ENCODE peak calls at places on chromosomes 12 and 14, in eight cellular contexts. One of them, this sample, is unnamed.

GRCh38 chr12:94070520-94070919 is 77.9 kb upstream of the PLXNC1 start:
- DNase-seq in AG20443: no peak
- DNase-seq in cardiac muscle cell: no peak
- DNase-seq in activated effector memory CD4-positive, alpha-beta T cell treated with Interleukin-2 at 50 U/mL for 16 hours: no peak
- DNase-seq in CD4-positive, alpha-beta T cell: no peak
- DNase-seq in osteocyte: no peak
- DNase-seq in AML-193: no peak
- DNase-seq in brain microvascular endothelial cell: no peak
- DNase-seq in this sample: no peak

GRCh38 chr14:50085570-50086315 is 30.6 kb downstream of the VCPKMT start:
- DNase-seq in brain microvascular endothelial cell: peak
- DNase-seq in CD4-positive, alpha-beta T cell: no peak
- DNase-seq in cardiac muscle cell: peak
- DNase-seq in AML-193: no peak
- DNase-seq in osteocyte: peak
- DNase-seq in AG20443: peak
- DNase-seq in activated effector memory CD4-positive, alpha-beta T cell treated with Interleukin-2 at 50 U/mL for 16 hours: no peak
- DNase-seq in this sample: peak

GRCh38 chr12:3259976-3260375 is 182.8 kb downstream of the TSPAN9 start:
- DNase-seq in osteocyte: no peak
- DNase-seq in CD4-positive, alpha-beta T cell: no peak
- DNase-seq in activated effector memory CD4-positive, alpha-beta T cell treated with Interleukin-2 at 50 U/mL for 16 hours: no peak
- DNase-seq in cardiac muscle cell: no peak
- DNase-seq in AML-193: no peak
- DNase-seq in AG20443: no peak
- DNase-seq in brain microvascular endothelial cell: no peak
- DNase-seq in this sample: no peak

GRCh38 chr14:74085047-74085637 is 386 bp downstream of the LIN52 start:
- DNase-seq in cardiac muscle cell: peak
- DNase-seq in CD4-positive, alpha-beta T cell: no peak
- DNase-seq in osteocyte: no peak
- DNase-seq in AML-193: no peak
- DNase-seq in AG20443: peak
- DNase-seq in activated effector memory CD4-positive, alpha-beta T cell treated with Interleukin-2 at 50 U/mL for 16 hours: no peak
- DNase-seq in brain microvascular endothelial cell: peak
- DNase-seq in this sample: peak

GRCh38 chr14:102697125-102697900 is 79.9 kb upstream of the TRAF3 start:
- DNase-seq in osteocyte: no peak
- DNase-seq in brain microvascular endothelial cell: no peak
- DNase-seq in AML-193: no peak
- DNase-seq in cardiac muscle cell: no peak
- DNase-seq in CD4-positive, alpha-beta T cell: no peak
- DNase-seq in activated effector memory CD4-positive, alpha-beta T cell treated with Interleukin-2 at 50 U/mL for 16 hours: no peak
- DNase-seq in AG20443: no peak
- DNase-seq in this sample: no peak

GRCh38 chr12:20364501-20364900 is 3.8 kb upstream of the PDE3A start:
- DNase-seq in cardiac muscle cell: no peak
- DNase-seq in AG20443: no peak
- DNase-seq in CD4-positive, alpha-beta T cell: no peak
- DNase-seq in AML-193: no peak
- DNase-seq in osteocyte: no peak
- DNase-seq in brain microvascular endothelial cell: no peak
- DNase-seq in activated effector memory CD4-positive, alpha-beta T cell treated with Interleukin-2 at 50 U/mL for 16 hours: no peak
- DNase-seq in this sample: no peak

GRCh38 chr14:23537351-23538048 is 14.1 kb downstream of the ZFHX2 start:
- DNase-seq in AML-193: no peak
- DNase-seq in activated effector memory CD4-positive, alpha-beta T cell treated with Interleukin-2 at 50 U/mL for 16 hours: no peak
- DNase-seq in osteocyte: no peak
- DNase-seq in cardiac muscle cell: no peak
- DNase-seq in AG20443: no peak
- DNase-seq in brain microvascular endothelial cell: no peak
- DNase-seq in CD4-positive, alpha-beta T cell: no peak
- DNase-seq in this sample: no peak

GRCh38 chr12:122182887-122183587 is at the start of gene LRRC43:
- DNase-seq in AML-193: no peak
- DNase-seq in brain microvascular endothelial cell: no peak
- DNase-seq in CD4-positive, alpha-beta T cell: no peak
- DNase-seq in AG20443: peak
- DNase-seq in osteocyte: no peak
- DNase-seq in activated effector memory CD4-positive, alpha-beta T cell treated with Interleukin-2 at 50 U/mL for 16 hours: peak
- DNase-seq in cardiac muscle cell: peak
- DNase-seq in this sample: peak

GRCh38 chr14:53638966-53639365 is 317.7 kb downstream of the BMP4 start:
- DNase-seq in brain microvascular endothelial cell: no peak
- DNase-seq in AML-193: no peak
- DNase-seq in AG20443: no peak
- DNase-seq in cardiac muscle cell: no peak
- DNase-seq in CD4-positive, alpha-beta T cell: no peak
- DNase-seq in osteocyte: no peak
- DNase-seq in activated effector memory CD4-positive, alpha-beta T cell treated with Interleukin-2 at 50 U/mL for 16 hours: no peak
- DNase-seq in this sample: no peak

GRCh38 chr12:12214635-12215131 is 52.2 kb downstream of the LRP6 start:
- DNase-seq in AG20443: no peak
- DNase-seq in activated effector memory CD4-positive, alpha-beta T cell treated with Interleukin-2 at 50 U/mL for 16 hours: no peak
- DNase-seq in osteocyte: no peak
- DNase-seq in brain microvascular endothelial cell: peak
- DNase-seq in CD4-positive, alpha-beta T cell: no peak
- DNase-seq in cardiac muscle cell: no peak
- DNase-seq in AML-193: no peak
- DNase-seq in this sample: no peak

GRCh38 chr14:81269100-81269978 is 48.6 kb upstream of the GTF2A1 start:
- DNase-seq in AG20443: peak
- DNase-seq in CD4-positive, alpha-beta T cell: no peak
- DNase-seq in cardiac muscle cell: peak
- DNase-seq in AML-193: peak
- DNase-seq in osteocyte: no peak
- DNase-seq in brain microvascular endothelial cell: peak
- DNase-seq in activated effector memory CD4-positive, alpha-beta T cell treated with Interleukin-2 at 50 U/mL for 16 hours: no peak
- DNase-seq in this sample: peak

GRCh38 chr12:64912501-64912900 is 88.1 kb downstream of the TBC1D30 start:
- DNase-seq in activated effector memory CD4-positive, alpha-beta T cell treated with Interleukin-2 at 50 U/mL for 16 hours: no peak
- DNase-seq in cardiac muscle cell: peak
- DNase-seq in CD4-positive, alpha-beta T cell: no peak
- DNase-seq in osteocyte: no peak
- DNase-seq in AML-193: no peak
- DNase-seq in AG20443: no peak
- DNase-seq in brain microvascular endothelial cell: no peak
- DNase-seq in this sample: peak

GRCh38 chr12:57627504-57628279 is 5.3 kb downstream of the B4GALNT1 start:
- DNase-seq in CD4-positive, alpha-beta T cell: no peak
- DNase-seq in cardiac muscle cell: no peak
- DNase-seq in activated effector memory CD4-positive, alpha-beta T cell treated with Interleukin-2 at 50 U/mL for 16 hours: no peak
- DNase-seq in AML-193: no peak
- DNase-seq in osteocyte: peak
- DNase-seq in brain microvascular endothelial cell: no peak
- DNase-seq in AG20443: no peak
- DNase-seq in this sample: no peak

GRCh38 chr12:117485984-117486839 is 124.8 kb upstream of the NOS1 start:
- DNase-seq in brain microvascular endothelial cell: no peak
- DNase-seq in activated effector memory CD4-positive, alpha-beta T cell treated with Interleukin-2 at 50 U/mL for 16 hours: no peak
- DNase-seq in CD4-positive, alpha-beta T cell: no peak
- DNase-seq in cardiac muscle cell: no peak
- DNase-seq in osteocyte: no peak
- DNase-seq in AG20443: no peak
- DNase-seq in AML-193: no peak
- DNase-seq in this sample: no peak

GRCh38 chr12:123748661-123749060 is 13.4 kb upstream of the DNAH10 start:
- DNase-seq in activated effector memory CD4-positive, alpha-beta T cell treated with Interleukin-2 at 50 U/mL for 16 hours: no peak
- DNase-seq in CD4-positive, alpha-beta T cell: no peak
- DNase-seq in AG20443: no peak
- DNase-seq in osteocyte: no peak
- DNase-seq in cardiac muscle cell: no peak
- DNase-seq in brain microvascular endothelial cell: peak
- DNase-seq in AML-193: no peak
- DNase-seq in this sample: no peak

GRCh38 chr14:104036250-104036649 is 49.2 kb upstream of the ASPG start:
- DNase-seq in CD4-positive, alpha-beta T cell: no peak
- DNase-seq in activated effector memory CD4-positive, alpha-beta T cell treated with Interleukin-2 at 50 U/mL for 16 hours: no peak
- DNase-seq in osteocyte: no peak
- DNase-seq in AG20443: no peak
- DNase-seq in AML-193: no peak
- DNase-seq in brain microvascular endothelial cell: no peak
- DNase-seq in cardiac muscle cell: no peak
- DNase-seq in this sample: no peak

GRCh38 chr14:64244279-64244678 is 49.9 kb downstream of the ESR2 start:
- DNase-seq in AG20443: no peak
- DNase-seq in brain microvascular endothelial cell: no peak
- DNase-seq in AML-193: no peak
- DNase-seq in osteocyte: no peak
- DNase-seq in activated effector memory CD4-positive, alpha-beta T cell treated with Interleukin-2 at 50 U/mL for 16 hours: no peak
- DNase-seq in cardiac muscle cell: peak
- DNase-seq in CD4-positive, alpha-beta T cell: no peak
- DNase-seq in this sample: no peak

This sample was measured in GM03348.